ENCODE peak calls at places on chromosomes 2 and 18, in nine cellular contexts. R is sigmoid colon, L is K562, K is HL-60, T is SK-N-SH, J is GM23338, M is HCT116, I is HepG2, C is prostate gland. O is an unnamed sample.

GRCh38 chr18:47883771-47884413 is 46.6 kb downstream of the SMAD2 start:
- DNase-seq in R (no peak), L (no peak), K (no peak), T (no peak), J (no peak), M (no peak), I (no peak), C (no peak), O (no peak)

GRCh38 chr2:207823865-207824264 is 54.2 kb upstream of the FZD5 start:
- DNase-seq in R (no peak), L (no peak), K (no peak), T (no peak), J (no peak), M (no peak), I (no peak), C (no peak), O (no peak)

GRCh38 chr2:102686479-102687439 is 67.4 kb downstream of the SLC9A2 start:
- DNase-seq in R (no peak), L (no peak), K (peak; percentile 71), T (no peak), J (no peak), M (no peak), I (no peak), C (no peak), O (no peak)

GRCh38 chr18:35463050-35463449 is 34.7 kb downstream of the INO80C start:
- DNase-seq in R (no peak), L (peak; percentile 45), K (no peak), T (peak; percentile 40), J (no peak), M (no peak), I (no peak), C (no peak), O (no peak)

GRCh38 chr2:16275131-16275530 is 334.8 kb downstream of the MYCN start:
- DNase-seq in R (no peak), L (no peak), K (no peak), T (no peak), J (no peak), M (no peak), I (no peak), C (no peak), O (no peak)

GRCh38 chr2:18123211-18123570 is 244.7 kb downstream of the KCNS3 start:
- DNase-seq in R (no peak), L (no peak), K (no peak), T (peak; percentile 47), J (no peak), M (no peak), I (no peak), C (no peak), O (no peak)

GRCh38 chr2:145273840-145274239 is 753.9 kb upstream of the ZEB2 start:
- DNase-seq in R (no peak), L (no peak), K (no peak), T (no peak), J (no peak), M (peak; percentile 27), I (no peak), C (no peak), O (no peak)

GRCh38 chr18:51614033-51614432 is 416.6 kb upstream of the MEX3C start:
- DNase-seq in R (no peak), L (peak; percentile 3), K (no peak), T (peak; percentile 42), J (no peak), M (no peak), I (peak; percentile 5), C (no peak), O (no peak)

GRCh38 chr2:36387258-36387916 is 31.8 kb downstream of the CRIM1 start:
- DNase-seq in R (no peak), L (no peak), K (no peak), T (no peak), J (no peak), M (no peak), I (no peak), C (no peak), O (no peak)

GRCh38 chr18:58856881-58857280 is 7.8 kb upstream of the ZNF532 start:
- DNase-seq in R (peak; percentile 33), L (no peak), K (no peak), T (no peak), J (no peak), M (no peak), I (no peak), C (no peak), O (no peak)

DNA sequence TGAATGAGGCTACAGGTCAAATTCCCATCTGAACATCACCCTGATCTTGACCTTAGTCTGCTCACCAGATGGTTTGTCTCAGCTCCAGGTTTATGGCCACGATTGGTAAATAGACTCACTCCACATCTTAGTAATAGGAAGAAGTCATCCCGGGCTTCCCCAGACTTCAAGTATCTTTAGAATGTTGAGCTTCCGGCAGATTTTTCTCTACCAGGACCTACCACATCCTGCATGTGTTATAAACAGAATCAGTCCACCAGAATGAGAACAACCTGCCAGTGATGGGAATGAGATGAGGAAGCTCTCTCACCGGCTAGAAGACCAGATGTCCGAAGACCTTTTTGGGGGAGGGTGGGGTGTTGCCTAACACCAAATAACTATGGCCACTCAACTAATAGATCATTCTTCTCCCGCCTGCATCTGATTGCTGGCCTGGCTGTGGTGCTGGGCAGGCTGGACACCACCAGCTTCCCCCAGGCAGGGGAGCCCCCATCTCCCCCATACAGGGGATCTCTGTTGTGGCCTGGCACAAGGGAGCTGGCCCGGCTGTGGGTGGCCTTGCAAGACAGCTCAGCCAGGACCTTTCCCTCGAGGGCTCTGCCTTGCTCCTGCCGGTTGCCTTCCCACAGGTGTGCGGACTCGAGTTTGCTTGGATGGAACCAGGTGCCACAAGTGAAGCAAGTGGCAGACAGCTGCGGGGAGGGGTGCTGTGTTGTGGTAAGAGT is 88.5 kb downstream of the SH3RF3 start:
- DNase-seq in R (no peak), L (no peak), K (no peak), T (no peak), J (no peak), M (no peak), I (no peak), C (no peak), O (no peak)
- TF ChIP-seq POLR2AphosphoS5 in R (peak; percentile 8), L (no peak), K (no peak), T (no peak), J (no peak), M (no peak), I (no peak), C (no peak), O (no peak)

DNA sequence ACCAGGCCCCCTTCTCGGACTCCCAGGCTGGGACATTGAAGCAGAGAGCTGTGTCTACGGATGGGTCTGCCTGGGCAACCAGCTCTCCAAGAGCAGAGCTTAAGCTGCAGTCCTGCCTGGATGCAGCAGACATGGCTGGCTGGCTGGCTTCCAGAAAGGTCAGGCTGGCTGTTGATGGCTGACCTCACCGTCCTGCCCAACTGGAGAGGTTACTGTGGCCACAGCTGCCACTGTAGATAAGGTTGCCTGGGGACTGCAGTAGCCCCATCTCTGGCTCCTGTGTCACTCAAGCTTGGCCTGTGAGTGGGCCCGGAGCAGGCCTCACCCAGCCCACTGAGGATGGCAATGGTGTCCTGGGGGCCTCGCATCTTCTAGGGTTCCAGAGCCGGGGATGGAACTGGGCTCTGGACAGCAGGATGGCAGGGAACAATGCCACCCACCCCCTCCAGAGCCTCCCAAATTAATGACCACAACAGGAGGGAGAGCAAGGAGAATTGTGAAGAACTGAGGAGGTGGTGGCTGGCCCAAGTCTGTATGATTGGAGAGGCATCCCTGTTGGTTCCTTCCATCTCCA is 37.0 kb upstream of the FOSL2 start:
- DNase-seq in R (peak; percentile 82), L (peak; percentile 98), K (no peak), T (peak; percentile 93), J (no peak), M (no peak), I (peak; percentile 41), C (no peak), O (no peak)
- TF ChIP-seq POLR2AphosphoS5 in R (no peak), L (peak; percentile 96), K (no peak), T (no peak), J (no peak), M (no peak), I (no peak), C (no peak), O (no peak)

GRCh38 chr2:219560893-219561178 is 10.5 kb downstream of the OBSL1 start:
- DNase-seq in R (no peak), L (no peak), K (no peak), T (no peak), J (no peak), M (no peak), I (no peak), C (no peak), O (no peak)

GRCh38 chr2:219561179-219562048 is 9.9 kb downstream of the OBSL1 start:
- DNase-seq in R (no peak), L (no peak), K (no peak), T (peak; percentile 51), J (peak; percentile 68), M (no peak), I (peak; percentile 60), C (no peak), O (no peak)

GRCh38 chr2:219560037-219560892 is 11.1 kb downstream of the OBSL1 start:
- DNase-seq in R (no peak), L (peak; percentile 63), K (no peak), T (peak; percentile 90), J (no peak), M (no peak), I (no peak), C (no peak), O (peak; percentile 73)

GRCh38 chr2:219563271-219563928 is 7.9 kb downstream of the OBSL1 start:
- DNase-seq in R (no peak), L (no peak), K (no peak), T (peak; percentile 4), J (no peak), M (no peak), I (no peak), C (no peak), O (no peak)

DNA sequence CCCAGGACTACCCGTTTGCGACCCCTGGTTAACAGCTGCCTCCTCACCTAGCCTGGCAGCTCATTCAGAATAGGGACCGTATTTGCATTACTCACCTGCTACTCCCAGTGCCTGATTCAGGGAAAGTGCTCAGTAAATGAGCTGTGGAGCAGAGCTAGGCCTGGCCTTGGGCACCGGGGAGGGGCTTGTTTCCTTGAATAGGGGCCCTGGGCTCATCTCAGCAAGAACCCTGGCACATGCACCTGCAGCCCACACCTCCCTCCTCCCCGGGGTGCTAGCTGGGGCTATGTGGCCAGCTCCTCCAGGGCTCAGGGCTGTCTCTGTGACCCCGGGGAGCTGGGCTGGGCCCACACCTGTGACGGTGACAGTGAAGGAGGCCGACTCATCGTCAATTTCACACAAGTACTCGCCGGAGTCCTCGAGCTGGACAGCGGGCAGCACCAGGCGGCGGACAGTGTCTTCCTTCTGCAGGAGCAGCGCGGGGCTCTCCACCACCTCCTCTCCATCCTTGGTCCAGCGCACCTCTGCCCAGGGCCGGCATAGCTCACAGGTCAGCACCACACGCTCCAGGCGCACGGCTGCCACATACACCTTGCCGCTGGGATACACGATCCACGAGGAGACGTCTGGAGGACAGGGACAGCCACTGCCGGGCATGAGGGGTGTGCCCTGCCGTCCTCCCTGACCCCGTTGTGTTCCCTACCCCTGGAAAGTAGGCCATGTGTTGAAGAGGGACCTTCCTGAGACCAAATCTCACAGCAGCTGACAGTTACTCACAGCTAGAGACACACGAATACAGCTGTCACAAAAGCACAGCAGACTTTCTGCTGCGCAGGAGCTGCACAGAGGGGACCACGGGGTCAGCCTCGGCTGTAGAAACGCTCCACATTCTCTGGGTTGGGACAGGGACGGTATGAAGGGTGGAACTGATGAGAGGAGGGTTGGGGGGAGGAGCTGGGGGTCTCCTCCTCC is 9.0 kb downstream of the OBSL1 start:
- DNase-seq in R (no peak), L (no peak), K (no peak), T (no peak), J (no peak), M (no peak), I (peak; percentile 64), C (no peak), O (no peak)
- TF ChIP-seq POLR2AphosphoS5 in R (no peak), L (no peak), K (no peak), T (no peak), J (no peak), M (no peak), I (peak; percentile 62), C (no peak), O (no peak)

GRCh38 chr2:172093416-172094318 is 8.4 kb downstream of the DLX1 start:
- DNase-seq in R (no peak), L (no peak), K (no peak), T (peak; percentile 23), J (peak; percentile 51), M (no peak), I (no peak), C (no peak), O (no peak)
- TF ChIP-seq POLR2AphosphoS5 in R (peak; percentile 39), L (no peak), K (no peak), T (peak; percentile 11), J (no peak), M (no peak), I (no peak), C (no peak), O (no peak)

O was measured in GM12892.